ENCODE peak calls at places on chromosome 21, in ten cellular contexts. O is ovary; I is heart right ventricle; J is pancreas; P is brain microvascular endothelial cell; T is breast epithelium; Z is BJ; L is CD8-positive, alpha-beta T cell; C is H7; N is GM23338. U is an unnamed sample.
A peak's percentile ranks its signal among the peaks of the same experiment; 100 is the strongest.

GRCh38 chr21:26961704-26962103 is 5.2 kb downstream of the ADAMTS5 start:
- DNase-seq in Z (no peak), O (peak; percentile 51), T (no peak), I (no peak), P (no peak), J (no peak), C (peak; percentile 44), N (peak; percentile 83), L (no peak), U (no peak)

GRCh38 chr21:15195104-15195503 is 130.3 kb upstream of the NRIP1 start:
- DNase-seq in T (no peak), J (no peak), N (no peak), O (no peak), L (no peak), C (no peak), Z (no peak), P (no peak), I (no peak), U (no peak)

GRCh38 chr21:39489380-39489924 is 37.7 kb downstream of the SH3BGR start:
- DNase-seq in I (no peak), N (no peak), C (no peak), O (no peak), L (no peak), T (no peak), Z (no peak), J (no peak), P (no peak), U (no peak)

GRCh38 chr21:39232926-39233325 is 49.7 kb upstream of the PSMG1 start:
- DNase-seq in P (no peak), T (no peak), J (no peak), I (no peak), N (no peak), O (no peak), C (no peak), Z (no peak), L (no peak), U (no peak)

GRCh38 chr21:15192243-15192642 is 127.4 kb upstream of the NRIP1 start:
- DNase-seq in Z (no peak), J (no peak), L (no peak), T (no peak), P (no peak), O (no peak), I (no peak), N (no peak), C (no peak), U (no peak)

GRCh38 chr21:44702111-44702972 is 5.4 kb downstream of the KRTAP10-12 start:
- DNase-seq in T (no peak), N (no peak), P (no peak), O (no peak), L (peak; percentile 7), J (no peak), I (no peak), Z (no peak), C (peak; percentile 32), U (no peak)

GRCh38 chr21:44911384-44912157 is 9.1 kb downstream of the ITGB2 start:
- DNase-seq in T (peak; percentile 89), J (peak; percentile 86), O (no peak), L (peak; percentile 73), Z (no peak), N (no peak), P (no peak), C (peak; percentile 81), I (peak; percentile 72), U (peak; percentile 81)

GRCh38 chr21:17612023-17612564 is 607 bp downstream of the BTG3 start:
- DNase-seq in J (peak; percentile 55), O (peak; percentile 47), L (peak; percentile 22), Z (no peak), N (peak; percentile 70), T (peak; percentile 51), P (peak; percentile 18), C (peak; percentile 72), I (peak; percentile 33), U (peak; percentile 16)

GRCh38 chr21:35323947-35324346 is 274.8 kb upstream of the RUNX1 start:
- DNase-seq in Z (no peak), I (peak; percentile 16), C (no peak), L (no peak), J (no peak), P (no peak), O (peak; percentile 45), T (no peak), N (no peak), U (peak; percentile 45)

GRCh38 chr21:29342394-29342957 is 43.8 kb downstream of the BACH1 start:
- DNase-seq in N (no peak), O (no peak), I (peak; percentile 63), T (no peak), C (no peak), J (peak; percentile 33), P (peak; percentile 96), L (no peak), Z (peak; percentile 69), U (peak; percentile 80)

GRCh38 chr21:16870116-16870515 is 642.7 kb upstream of the CXADR start:
- DNase-seq in P (no peak), J (no peak), N (no peak), I (no peak), T (no peak), Z (no peak), L (no peak), C (no peak), O (no peak), U (no peak)

GRCh38 chr21:44804762-44805161 is 3.1 kb upstream of the UBE2G2 start:
- DNase-seq in N (no peak), L (no peak), Z (no peak), P (no peak), J (no peak), C (no peak), T (no peak), O (no peak), I (no peak), U (no peak)

GRCh38 chr21:22758478-22758877 is 1760.3 kb downstream of the NCAM2 start:
- DNase-seq in L (no peak), J (no peak), I (no peak), O (no peak), Z (no peak), N (no peak), P (no peak), C (no peak), T (no peak), U (no peak)

GRCh38 chr21:41086551-41086950 is 81.4 kb upstream of the BACE2 start:
- DNase-seq in O (no peak), T (no peak), Z (no peak), P (no peak), L (no peak), I (no peak), C (no peak), J (no peak), N (no peak), U (no peak)

GRCh38 chr21:46326110-46326703 is 2.3 kb downstream of the PCNT start:
- DNase-seq in Z (no peak), I (no peak), J (no peak), O (no peak), P (no peak), C (peak; percentile 61), N (peak; percentile 26), L (no peak), T (no peak), U (no peak)
- H3K36me3 ChIP-seq in Z (peaks cover 7% of the 10 kb centered on the region), I (peaks cover 11% of the 10 kb centered on the region), J (no peaks in the 10 kb centered on the region), O (no peaks in the 10 kb centered on the region), P (peaks cover 5% of the 10 kb centered on the region), C (peaks cover 4% of the 10 kb centered on the region), N (peaks cover 18% of the 10 kb centered on the region), L (peaks cover 6% of the 10 kb centered on the region), T (no peaks in the 10 kb centered on the region), U (peaks cover 40% of the 10 kb centered on the region)

DNA sequence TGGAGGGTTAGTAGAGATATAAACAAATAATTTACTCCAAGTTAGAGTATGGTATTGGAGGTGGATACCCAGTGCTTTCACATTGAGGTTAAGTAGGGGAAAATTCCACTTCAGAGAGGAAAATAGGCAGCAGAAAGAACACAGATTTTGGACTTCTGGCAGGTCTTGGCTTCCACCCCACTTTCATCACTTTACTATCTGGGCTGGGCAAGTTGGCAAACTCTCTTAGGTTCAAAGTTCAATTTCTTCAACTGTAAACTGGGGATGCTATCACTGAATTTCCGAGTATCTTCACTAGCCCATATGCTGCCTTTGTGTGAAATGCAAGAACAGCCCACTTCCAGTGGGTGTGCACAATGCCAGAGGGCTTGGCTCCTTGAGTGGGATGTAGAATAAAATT is 214.9 kb downstream of the GABPA start:
- DNase-seq in O (no peak), C (no peak), N (no peak), I (no peak), J (no peak), P (no peak), Z (no peak), T (no peak), L (no peak), U (no peak)
- H3K36me3 ChIP-seq in O (no peaks in the 10 kb centered on the region), C (peaks cover 8% of the 10 kb centered on the region), N (peaks cover 32% of the 10 kb centered on the region), I (peaks cover 14% of the 10 kb centered on the region), J (peaks cover 9% of the 10 kb centered on the region), P (peaks cover 12% of the 10 kb centered on the region), Z (peaks cover 2% of the 10 kb centered on the region), T (no peaks in the 10 kb centered on the region), L (no peaks in the 10 kb centered on the region), U (peaks cover 25% of the 10 kb centered on the region)

GRCh38 chr21:42433946-42434551 is 30.3 kb downstream of the UBASH3A start:
- DNase-seq in O (no peak), T (no peak), L (no peak), C (no peak), N (no peak), Z (no peak), P (no peak), I (no peak), J (no peak), U (no peak)
- H3K36me3 ChIP-seq in O (no peaks in the 10 kb centered on the region), T (no peaks in the 10 kb centered on the region), L (peaks cover 89% of the 10 kb centered on the region), C (no peaks in the 10 kb centered on the region), N (no peaks in the 10 kb centered on the region), Z (no peaks in the 10 kb centered on the region), P (no peaks in the 10 kb centered on the region), I (no peaks in the 10 kb centered on the region), J (no peaks in the 10 kb centered on the region), U (no peaks in the 10 kb centered on the region)

GRCh38 chr21:33291686-33292085 is 25.5 kb downstream of the IL10RB start:
- DNase-seq in C (no peak), T (no peak), I (no peak), P (no peak), L (no peak), N (no peak), Z (no peak), O (no peak), J (no peak), U (no peak)

GRCh38 chr21:33293136-33293535 is 27.0 kb downstream of the IL10RB start:
- DNase-seq in L (no peak), Z (no peak), P (no peak), C (no peak), T (no peak), J (no peak), N (no peak), O (no peak), I (no peak), U (no peak)

GRCh38 chr21:33292724-33293123 is 26.6 kb downstream of the IL10RB start:
- DNase-seq in C (no peak), O (no peak), I (no peak), L (no peak), N (no peak), P (no peak), Z (no peak), T (no peak), J (no peak), U (no peak)

GRCh38 chr21:33296156-33296555 is 28.6 kb upstream of the IFNAR1 start:
- DNase-seq in N (no peak), L (no peak), O (no peak), C (no peak), Z (no peak), J (no peak), P (no peak), I (no peak), T (no peak), U (no peak)

DNA sequence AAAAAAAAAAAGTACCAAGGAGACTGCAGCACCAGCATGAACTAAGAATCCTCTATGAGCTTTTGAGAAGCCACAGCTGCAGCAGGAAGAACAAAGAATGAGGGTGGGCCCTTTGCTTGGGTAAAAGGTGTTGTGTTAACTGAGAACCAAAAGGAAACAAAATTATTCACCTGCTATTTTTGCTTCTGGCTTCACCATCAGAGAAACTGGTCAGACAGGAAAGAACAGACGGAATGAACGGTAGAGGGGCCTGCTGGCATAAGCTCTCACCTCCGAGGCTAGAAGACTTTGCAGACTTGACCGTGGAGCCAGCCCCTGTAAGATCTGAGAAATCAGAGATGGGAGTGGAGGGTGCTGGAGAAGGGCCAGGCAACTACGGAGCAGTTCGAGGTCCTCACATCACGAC is 27.6 kb downstream of the IL10RB start:
- DNase-seq in T (no peak), L (no peak), P (no peak), Z (no peak), C (no peak), J (no peak), O (no peak), N (no peak), I (no peak), U (no peak)
- H3K36me3 ChIP-seq in T (no peaks in the 10 kb centered on the region), L (peaks cover 30% of the 10 kb centered on the region), P (no peaks in the 10 kb centered on the region), Z (peaks cover 17% of the 10 kb centered on the region), C (no peaks in the 10 kb centered on the region), J (peaks cover 4% of the 10 kb centered on the region), O (no peaks in the 10 kb centered on the region), N (no peaks in the 10 kb centered on the region), I (peaks cover 13% of the 10 kb centered on the region), U (peaks cover 32% of the 10 kb centered on the region)

U was measured in heart left ventricle.